ENCODE peak calls at places on chromosomes 11 and 22, in nine cellular contexts. O is psoas muscle; X is neural progenitor cell; J is A549; N is stimulated activated CD4-positive, alpha-beta T cell treated with anti-CD3 and anti-CD28 coated beads, Interleukin-15, amount 100 ng/mL, for 1 hour; I is OCI-LY7; H is Right ventricle myocardium inferior; P is RCC 7860; Y is PC-3. F is an unnamed sample.

GRCh38 chr11:59240322-59240721 is 27.6 kb upstream of the MPEG1 start:
- DNase-seq in X (no peak), P (no peak), O (no peak), J (no peak), H (no peak), Y (no peak), I (no peak), N (no peak), F (no peak)

GRCh38 chr22:24592846-24593809 is at the start of gene LRRC75B:
- DNase-seq in H (peak; percentile 93), X (peak; percentile 90), N (no peak), Y (peak; percentile 64), I (no peak), J (peak; percentile 82), P (peak; percentile 59), O (peak; percentile 93), F (peak; percentile 81)

GRCh38 chr11:86955111-86955673 is at the start of gene FZD4:
- DNase-seq in Y (peak; percentile 94), H (peak; percentile 92), X (peak; percentile 97), O (peak; percentile 96), J (peak; percentile 88), N (peak; percentile 23), P (peak; percentile 66), I (peak; percentile 28), F (peak; percentile 97)

GRCh38 chr22:44620129-44620840 is 81.7 kb upstream of the PRR5 start:
- DNase-seq in N (peak; percentile 31), Y (peak; percentile 20), X (peak; percentile 97), I (peak; percentile 47), P (no peak), O (peak; percentile 71), J (peak; percentile 52), H (peak; percentile 83), F (no peak)

GRCh38 chr11:64921384-64921783 is 3.1 kb upstream of the PPP2R5B start:
- DNase-seq in H (no peak), Y (no peak), N (no peak), J (no peak), X (no peak), O (peak; percentile 28), I (no peak), P (no peak), F (no peak)

GRCh38 chr11:65042899-65043298 is 1.9 kb downstream of the SAC3D1 start:
- DNase-seq in Y (peak; percentile 38), H (no peak), J (no peak), X (no peak), I (no peak), P (no peak), O (no peak), N (no peak), F (no peak)

GRCh38 chr22:20648306-20648903 is 125.5 kb upstream of the SERPIND1 start:
- DNase-seq in O (no peak), P (no peak), J (no peak), N (no peak), X (no peak), H (no peak), I (no peak), Y (no peak), F (no peak)

GRCh38 chr22:46546466-46547178 is 9.2 kb upstream of the CELSR1 start:
- DNase-seq in J (no peak), X (peak; percentile 17), Y (no peak), O (peak; percentile 55), I (no peak), N (no peak), P (peak; percentile 94), H (peak; percentile 86), F (no peak)